ENCODE peak calls at places on chromosomes 11 and 22, in eight cellular contexts. A, H, J, D, I, Z, W and T are unnamed samples.
A peak's percentile ranks its signal among the peaks of the same experiment; 100 is the strongest.

GRCh38 chr11:64545605-64546004 is 45.4 kb upstream of the SLC22A12 start:
- DNase-seq in A (peak; percentile 28), H (no peak), J (no peak), D (peak; percentile 54), I (no peak), Z (no peak), W (peak; percentile 68), T (no peak)

GRCh38 chr11:66891849-66892660 is 35.2 kb downstream of the LRFN4 start:
- DNase-seq in A (peak; percentile 82), H (no peak), J (no peak), D (peak; percentile 91), I (no peak), Z (peak; percentile 15), W (peak; percentile 91), T (no peak)

GRCh38 chr11:17610402-17610894 is 63.4 kb downstream of the OTOG start:
- DNase-seq in A (no peak), H (no peak), J (no peak), D (no peak), I (no peak), Z (no peak), W (no peak), T (peak; percentile 25)

GRCh38 chr11:92180226-92180625 is 44.4 kb upstream of the FAT3 start:
- DNase-seq in A (no peak), H (no peak), J (no peak), D (no peak), I (no peak), Z (no peak), W (no peak), T (no peak)

GRCh38 chr11:107808526-107808925 is 50.1 kb downstream of the SLC35F2 start:
- DNase-seq in A (no peak), H (no peak), J (no peak), D (no peak), I (no peak), Z (no peak), W (no peak), T (no peak)

GRCh38 chr22:28978158-28978557 is 83.5 kb downstream of the C22orf31 start:
- DNase-seq in A (no peak), H (no peak), J (no peak), D (no peak), I (no peak), Z (no peak), W (no peak), T (no peak)

GRCh38 chr22:35892192-35892591 is 136.4 kb downstream of the RBFOX2 start:
- DNase-seq in A (peak; percentile 58), H (no peak), J (no peak), D (no peak), I (no peak), Z (no peak), W (no peak), T (no peak)

GRCh38 chr11:63847363-63847762 is 8.5 kb downstream of the MARK2 start:
- DNase-seq in A (no peak), H (no peak), J (no peak), D (no peak), I (no peak), Z (no peak), W (no peak), T (no peak)

GRCh38 chr11:63785823-63786222 is 17.2 kb upstream of the ZFTA start:
- DNase-seq in A (no peak), H (no peak), J (no peak), D (no peak), I (no peak), Z (no peak), W (no peak), T (no peak)

GRCh38 chr22:50076646-50077624 is 8.3 kb downstream of the MLC1 start:
- DNase-seq in A (no peak), H (no peak), J (no peak), D (no peak), I (no peak), Z (no peak), W (no peak), T (no peak)

GRCh38 chr11:87300640-87301381 is 263.1 kb downstream of the TMEM135 start:
- DNase-seq in A (no peak), H (no peak), J (no peak), D (no peak), I (no peak), Z (no peak), W (no peak), T (no peak)

GRCh38 chr11:107202189-107202588 is 183.9 kb upstream of the GUCY1A2 start:
- DNase-seq in A (no peak), H (no peak), J (no peak), D (no peak), I (no peak), Z (no peak), W (no peak), T (no peak)

GRCh38 chr11:87432006-87432405 is 394.3 kb downstream of the TMEM135 start:
- DNase-seq in A (peak; percentile 60), H (no peak), J (no peak), D (no peak), I (no peak), Z (no peak), W (no peak), T (no peak)

GRCh38 chr22:45621836-45622600 is 49.6 kb upstream of the ATXN10 start:
- DNase-seq in A (no peak), H (no peak), J (no peak), D (no peak), I (no peak), Z (no peak), W (no peak), T (no peak)

GRCh38 chr11:83070878-83071640 is 638 bp downstream of the RAB30 start:
- DNase-seq in A (no peak), H (no peak), J (no peak), D (no peak), I (no peak), Z (no peak), W (peak; percentile 16), T (peak; percentile 52)

GRCh38 chr11:36512016-36512415 is 1.9 kb upstream of the TRAF6 start:
- DNase-seq in A (no peak), H (no peak), J (no peak), D (no peak), I (no peak), Z (no peak), W (peak; percentile 12), T (no peak)

GRCh38 chr11:78691215-78691614 is 116.6 kb upstream of the NARS2 start:
- DNase-seq in A (no peak), H (no peak), J (no peak), D (no peak), I (no peak), Z (no peak), W (no peak), T (no peak)

GRCh38 chr22:38203855-38204497 is 2.2 kb downstream of the MAFF start:
- DNase-seq in A (no peak), H (no peak), J (no peak), D (no peak), I (no peak), Z (no peak), W (peak; percentile 60), T (no peak)

GRCh38 chr11:123707606-123708205 is 33.8 kb downstream of the ZNF202 start:
- DNase-seq in A (peak; percentile 28), H (no peak), J (peak; percentile 56), D (peak; percentile 64), I (peak; percentile 66), Z (peak; percentile 6), W (peak; percentile 43), T (peak; percentile 79)

GRCh38 chr11:19060629-19061028 is at the start of gene MRGPRX2:
- DNase-seq in A (no peak), H (no peak), J (no peak), D (no peak), I (no peak), Z (no peak), W (no peak), T (no peak)

GRCh38 chr11:92632510-92632909 is 336.9 kb upstream of the MTNR1B start:
- DNase-seq in A (no peak), H (no peak), J (no peak), D (no peak), I (no peak), Z (no peak), W (no peak), T (no peak)

GRCh38 chr11:118938491-118939411 is 13.0 kb upstream of the BCL9L start:
- DNase-seq in A (no peak), H (no peak), J (no peak), D (no peak), I (no peak), Z (no peak), W (peak; percentile 44), T (no peak)

GRCh38 chr11:64340671-64341335 is 799 bp downstream of the CCDC88B start:
- DNase-seq in A (no peak), H (peak; percentile 64), J (peak; percentile 76), D (no peak), I (peak; percentile 62), Z (peak; percentile 63), W (no peak), T (peak; percentile 81)

GRCh38 chr11:65132238-65132987 is 1.9 kb downstream of the SYVN1 start:
- DNase-seq in A (no peak), H (no peak), J (no peak), D (no peak), I (no peak), Z (no peak), W (no peak), T (no peak)

GRCh38 chr11:69640260-69640994 is 529 bp upstream of the CCND1 start:
- DNase-seq in A (no peak), H (no peak), J (no peak), D (no peak), I (no peak), Z (no peak), W (no peak), T (peak; percentile 53)

GRCh38 chr11:35012467-35013191 is 96.2 kb downstream of the PDHX start:
- DNase-seq in A (no peak), H (no peak), J (no peak), D (no peak), I (no peak), Z (no peak), W (no peak), T (no peak)